ENCODE peak calls at places on chromosomes 5 and 9, in ten cellular contexts. K is K562, T is MM.1S, O is adipocyte, X is H1, P is neuronal stem cell, R is GM23248, Y is HCT116, L is colonic mucosa, V is astrocyte. E is an unnamed sample.

GRCh38 chr5:154390096-154390495 is 55.7 kb upstream of the SAP30L start:
- DNase-seq in R (no peak), T (no peak), X (no peak), K (no peak), Y (no peak), P (no peak), V (peak), O (no peak), L (no peak), E (peak)

GRCh38 chr5:61290815-61291214 is 41.2 kb upstream of the ZSWIM6 start:
- DNase-seq in X (no peak), Y (no peak), L (peak), V (peak), O (peak), K (no peak), T (no peak), R (no peak), P (no peak), E (peak)

GRCh38 chr9:89774971-89775370 is 170.2 kb downstream of the GADD45G start:
- DNase-seq in Y (no peak), T (no peak), L (no peak), P (no peak), O (no peak), K (no peak), R (no peak), V (no peak), X (no peak), E (no peak)

GRCh38 chr9:134053941-134054761 is 13.7 kb downstream of the BRD3 start:
- DNase-seq in V (no peak), P (no peak), R (no peak), L (no peak), Y (no peak), X (no peak), K (no peak), O (no peak), T (no peak), E (no peak)

GRCh38 chr5:123454236-123454911 is 31.2 kb upstream of the CEP120 start:
- DNase-seq in P (no peak), T (no peak), L (no peak), K (no peak), V (no peak), Y (no peak), O (peak), R (peak), X (no peak), E (no peak)

GRCh38 chr9:135879619-135880018 is 27.7 kb downstream of the CAMSAP1 start:
- DNase-seq in T (no peak), L (no peak), K (no peak), Y (no peak), R (no peak), P (no peak), O (no peak), V (no peak), X (no peak), E (no peak)

GRCh38 chr9:89674667-89675402 is 70.0 kb downstream of the GADD45G start:
- DNase-seq in R (peak), X (peak), V (no peak), L (peak), O (no peak), P (peak), K (no peak), T (no peak), Y (no peak), E (no peak)

GRCh38 chr5:79686799-79687198 is 2.8 kb upstream of the CMYA5 start:
- DNase-seq in P (no peak), R (peak), V (no peak), Y (no peak), O (no peak), X (no peak), T (no peak), K (no peak), L (no peak), E (no peak)

GRCh38 chr9:22097712-22098111 is 88.6 kb upstream of the CDKN2B start:
- DNase-seq in V (peak), Y (no peak), L (no peak), R (peak), P (no peak), K (no peak), T (no peak), X (no peak), O (peak), E (peak)

GRCh38 chr9:129436751-129437625 is 183.9 kb downstream of the C9orf50 start:
- DNase-seq in L (peak), R (peak), T (no peak), Y (no peak), X (no peak), K (peak), V (peak), P (no peak), O (peak), E (peak)

GRCh38 chr9:94650924-94651323 is 11.6 kb upstream of the FBP1 start:
- DNase-seq in V (no peak), K (no peak), R (no peak), L (no peak), Y (no peak), P (no peak), O (no peak), X (no peak), T (no peak), E (no peak)

GRCh38 chr5:87029951-87030350 is 237.7 kb upstream of the RASA1 start:
- DNase-seq in X (no peak), O (no peak), R (no peak), L (no peak), P (no peak), V (no peak), T (no peak), Y (no peak), K (no peak), E (no peak)

GRCh38 chr5:36160617-36161016 is 8.7 kb downstream of the SKP2 start:
- DNase-seq in R (no peak), T (no peak), L (no peak), V (no peak), P (no peak), X (no peak), K (no peak), O (no peak), Y (no peak), E (no peak)

GRCh38 chr5:102211165-102211564 is 84.9 kb downstream of the SLCO4C1 start:
- DNase-seq in O (no peak), L (no peak), V (no peak), K (no peak), R (no peak), Y (no peak), P (no peak), X (no peak), T (no peak), E (no peak)

GRCh38 chr9:129125478-129125877 is 14.3 kb downstream of the PTPA start:
- DNase-seq in X (no peak), R (peak), Y (peak), L (no peak), O (peak), P (no peak), K (no peak), V (peak), T (no peak), E (peak)

GRCh38 chr5:149550267-149550582 is 1.0 kb downstream of the CSNK1A1 start:
- DNase-seq in L (no peak), T (peak), R (peak), X (no peak), O (peak), Y (no peak), P (no peak), V (peak), K (no peak), E (peak)

GRCh38 chr5:149544199-149544472 is 7.1 kb downstream of the CSNK1A1 start:
- DNase-seq in L (no peak), P (no peak), K (no peak), V (no peak), O (no peak), R (no peak), T (no peak), X (no peak), Y (no peak), E (no peak)

GRCh38 chr5:149549461-149550266 is 1.6 kb downstream of the CSNK1A1 start:
- DNase-seq in V (peak), K (peak), O (peak), P (no peak), T (peak), R (peak), L (peak), X (no peak), Y (peak), E (peak)

GRCh38 chr5:149545327-149545726 is 5.9 kb downstream of the CSNK1A1 start:
- DNase-seq in Y (no peak), L (no peak), P (no peak), T (no peak), X (no peak), K (no peak), O (no peak), R (peak), V (no peak), E (no peak)

GRCh38 chr5:149546974-149547373 is 4.3 kb downstream of the CSNK1A1 start:
- DNase-seq in O (no peak), R (peak), X (no peak), K (no peak), L (peak), V (no peak), T (no peak), P (no peak), Y (no peak), E (no peak)
- H3K9ac ChIP-seq in O (peak), R (peak), X (no peak), K (no peak), L (no peak), V (peak), T (no peak), P (no peak), Y (peak), E (no peak)

GRCh38 chr5:134027203-134027582 is 22.4 kb upstream of the VDAC1 start:
- DNase-seq in K (no peak), Y (no peak), L (no peak), O (no peak), R (no peak), X (no peak), P (no peak), T (no peak), V (no peak), E (no peak)
- H3K9ac ChIP-seq in K (no peak), Y (no peak), L (no peak), O (no peak), R (no peak), X (no peak), P (no peak), T (no peak), V (no peak), E (no peak)

DNA sequence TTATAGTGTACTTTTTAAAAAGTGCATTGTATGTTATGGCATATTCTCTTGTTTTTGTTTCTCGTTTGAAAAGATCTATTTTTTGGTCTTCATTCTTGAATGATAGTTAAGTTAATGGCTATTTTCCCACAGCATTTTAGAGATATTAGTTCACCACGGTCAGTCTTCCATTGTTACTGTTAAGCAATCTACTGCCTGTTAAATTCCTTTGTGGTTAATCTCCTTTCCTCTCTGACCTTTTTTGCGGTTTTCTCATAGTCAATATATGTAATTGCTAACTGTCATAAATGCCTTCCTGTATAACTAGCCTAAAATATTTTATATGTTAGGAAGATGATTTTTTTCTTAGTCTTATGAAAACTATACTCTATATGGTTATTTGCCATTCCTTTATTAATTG is 250.8 kb upstream of the FBXL7 start:
- DNase-seq in R (peak), X (no peak), O (peak), K (no peak), T (peak), V (peak), P (no peak), L (no peak), Y (no peak), E (peak)
- H3K9ac ChIP-seq in R (no peak), X (no peak), O (no peak), K (no peak), T (no peak), V (no peak), P (no peak), L (no peak), Y (no peak), E (no peak)

DNA sequence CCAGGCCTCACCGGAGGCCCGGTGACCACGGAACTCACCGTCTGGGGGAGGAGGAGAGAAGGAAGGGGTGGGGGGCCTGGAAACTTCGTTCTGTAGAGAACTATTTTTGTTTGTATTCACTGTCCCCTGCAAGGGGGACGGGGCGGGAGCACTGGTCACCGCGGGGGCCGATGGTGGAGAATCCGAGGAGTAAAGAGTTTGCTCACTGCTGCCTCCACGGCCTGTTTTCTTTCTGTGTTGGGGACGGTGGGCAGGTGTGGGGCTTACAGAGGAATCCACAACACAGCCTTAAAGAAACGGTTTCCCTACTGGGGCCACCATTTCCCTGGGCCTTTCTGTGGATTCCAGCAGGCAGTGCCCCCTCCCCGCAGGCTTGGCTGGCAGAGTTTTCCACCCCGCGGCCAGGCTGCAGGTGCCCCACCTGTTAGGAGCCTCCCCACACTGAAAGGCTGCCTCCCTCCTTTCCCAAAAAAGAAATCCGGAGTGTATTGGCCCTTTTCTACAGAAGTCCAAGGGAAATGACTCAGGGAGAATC is 80.8 kb downstream of the NTNG2 start:
- DNase-seq in V (no peak), T (no peak), L (no peak), K (no peak), Y (no peak), X (no peak), P (no peak), O (no peak), R (no peak), E (no peak)
- H3K9ac ChIP-seq in V (peak), T (peak), L (peak), K (no peak), Y (peak), X (no peak), P (peak), O (no peak), R (no peak), E (no peak)

DNA sequence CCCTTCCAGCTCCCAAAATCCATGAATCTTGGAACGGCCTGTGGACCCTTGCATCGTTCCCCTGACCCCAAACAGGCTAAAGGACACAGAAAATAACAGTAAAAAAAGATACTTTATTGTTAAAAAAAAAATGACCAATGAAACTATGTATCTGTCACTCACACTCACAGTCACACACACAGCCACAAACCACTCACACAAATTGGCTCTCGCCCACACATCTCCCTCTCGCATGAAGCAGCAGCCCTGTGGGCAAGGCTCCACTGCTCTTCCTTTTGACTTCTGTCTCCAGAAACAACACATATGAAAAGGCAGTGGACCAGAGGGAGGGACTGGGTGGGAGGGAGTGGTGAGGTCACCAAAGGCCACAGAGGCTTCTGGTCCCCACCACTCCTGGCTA is 56.6 kb downstream of the SLC36A1 start:
- DNase-seq in P (no peak), X (no peak), T (no peak), K (no peak), L (no peak), V (no peak), R (no peak), Y (no peak), O (no peak), E (no peak)
- H3K9ac ChIP-seq in P (no peak), X (no peak), T (no peak), K (no peak), L (no peak), V (no peak), R (no peak), Y (no peak), O (no peak), E (no peak)

DNA sequence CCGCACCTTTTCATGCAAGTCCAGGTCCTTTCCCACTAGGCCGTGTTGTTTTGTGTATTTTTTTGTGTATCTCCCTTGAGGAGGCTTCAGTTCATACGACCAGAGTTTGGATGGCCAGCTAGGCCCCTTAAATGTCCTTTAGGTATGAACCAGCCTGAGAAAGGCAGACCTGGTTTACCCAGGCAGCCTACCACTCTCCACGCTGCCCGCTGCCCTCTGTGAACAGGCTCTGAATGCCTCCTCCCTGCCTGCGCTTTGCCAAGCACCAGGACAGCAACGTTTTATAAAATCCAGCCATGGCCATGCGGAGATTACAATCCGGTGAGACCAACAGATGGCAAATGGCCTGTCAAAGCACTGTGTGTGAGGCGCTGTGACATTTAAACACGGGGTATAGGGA is 626 bp upstream of the CLTB start:
- DNase-seq in V (no peak), O (no peak), P (no peak), T (no peak), Y (no peak), K (no peak), X (no peak), R (no peak), L (no peak), E (no peak)
- H3K9ac ChIP-seq in V (peak), O (peak), P (no peak), T (peak), Y (peak), K (peak), X (peak), R (no peak), L (peak), E (no peak)

GRCh38 chr9:132942541-132943182 is 1.8 kb downstream of the TSC1 start:
- DNase-seq in R (peak), T (no peak), O (peak), L (peak), X (no peak), Y (no peak), V (peak), P (no peak), K (no peak), E (peak)
- H3K9ac ChIP-seq in R (peak), T (no peak), O (peak), L (no peak), X (no peak), Y (no peak), V (no peak), P (no peak), K (no peak), E (no peak)

DNA sequence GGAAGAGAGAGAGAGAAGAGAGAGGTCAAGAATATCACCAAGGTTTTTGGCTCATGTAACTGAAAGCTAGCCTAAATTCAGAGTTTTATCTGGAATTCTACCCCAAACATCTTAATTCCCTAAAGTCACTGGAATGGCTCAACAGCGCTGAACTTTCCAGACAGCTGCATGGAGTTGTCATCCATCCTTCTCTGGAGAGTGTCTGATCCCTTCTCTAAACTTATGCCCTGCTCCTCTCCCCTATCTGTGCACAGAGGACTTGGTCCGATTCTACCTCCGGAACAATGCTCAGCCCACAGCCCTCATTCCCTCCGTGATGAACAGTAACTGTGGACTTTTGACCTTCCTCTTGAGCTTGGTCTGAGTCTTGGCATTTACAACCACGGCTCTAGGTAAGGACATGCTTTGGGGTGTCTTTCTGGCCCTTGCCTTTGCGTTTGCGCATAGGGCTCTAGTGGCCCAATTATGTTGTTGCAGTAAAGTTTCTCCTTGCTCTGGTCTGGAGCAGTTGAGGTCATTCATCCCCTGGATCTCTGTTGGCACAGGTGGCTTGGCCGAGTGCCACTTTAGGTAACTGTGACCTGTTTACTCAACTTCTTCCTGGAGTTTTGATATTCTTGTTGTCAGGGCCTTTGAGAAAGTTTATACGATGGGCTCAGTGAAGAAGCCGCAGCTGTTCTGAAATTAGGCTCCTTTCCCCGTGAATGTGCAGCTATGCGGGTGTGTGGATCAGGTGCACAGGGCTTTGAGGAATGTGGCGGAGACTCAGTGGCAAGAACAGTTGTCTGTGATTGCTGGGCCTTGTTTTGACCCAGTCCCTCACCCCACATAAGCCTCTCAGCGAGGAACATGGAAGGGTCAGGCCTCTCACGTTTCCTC is 18.4 kb upstream of the CD180 start:
- DNase-seq in P (no peak), R (no peak), V (no peak), X (no peak), Y (no peak), O (no peak), K (no peak), T (no peak), L (peak), E (no peak)
- H3K9ac ChIP-seq in P (no peak), R (no peak), V (no peak), X (no peak), Y (no peak), O (no peak), K (no peak), T (no peak), L (no peak), E (no peak)

GRCh38 chr5:160286947-160287346 is 25.4 kb downstream of the CCNJL start:
- DNase-seq in Y (no peak), X (no peak), O (no peak), R (no peak), V (no peak), P (no peak), L (no peak), T (no peak), K (no peak), E (no peak)
- H3K9ac ChIP-seq in Y (no peak), X (no peak), O (no peak), R (no peak), V (no peak), P (no peak), L (no peak), T (no peak), K (no peak), E (no peak)

GRCh38 chr9:79569814-79570448 is 1.8 kb upstream of the TLE4 start:
- DNase-seq in O (peak), V (no peak), T (no peak), R (no peak), K (no peak), X (no peak), Y (no peak), P (no peak), L (no peak), E (no peak)
- H3K9ac ChIP-seq in O (peak), V (peak), T (peak), R (peak), K (no peak), X (peak), Y (no peak), P (peak), L (no peak), E (peak)